ENCODE peak calls at places on chromosomes 7 and 10, in four cellular contexts. M is OCI-LY7, V is dorsolateral prefrontal cortex, R is stomach. Y is an unnamed sample.
A peak's percentile ranks its signal among the peaks of the same experiment; 100 is the strongest.

GRCh38 chr10:12656518-12657142 is 307.3 kb downstream of the CAMK1D start:
- DNase-seq in R (no peak), M (peak; percentile 72), V (no peak), Y (peak; percentile 47)

GRCh38 chr10:17758200-17758599 is 6.2 kb downstream of the TMEM236 start:
- DNase-seq in R (no peak), V (no peak), M (no peak), Y (no peak)

GRCh38 chr10:59895629-59896116 is 10.7 kb downstream of the CCDC6 start:
- DNase-seq in V (no peak), M (no peak), R (peak; percentile 54), Y (no peak)

GRCh38 chr7:64098-64521 is 128.3 kb upstream of the FAM20C start:
- DNase-seq in R (peak; percentile 52), M (peak; percentile 22), V (peak; percentile 78), Y (peak; percentile 70)

GRCh38 chr7:122306320-122307227 is 2.0 kb upstream of the FEZF1 start:
- DNase-seq in V (no peak), M (no peak), R (no peak), Y (no peak)

GRCh38 chr7:154651501-154651900 is 351.4 kb downstream of the PAXIP1 start:
- DNase-seq in V (no peak), R (no peak), M (no peak), Y (no peak)

GRCh38 chr10:43396061-43396927 is 12.7 kb downstream of the HNRNPF start:
- DNase-seq in M (peak; percentile 83), R (peak; percentile 86), V (peak; percentile 82), Y (peak; percentile 51)

GRCh38 chr10:623039-623438 is 66.4 kb downstream of the DIP2C start:
- DNase-seq in V (peak; percentile 69), R (no peak), M (no peak), Y (no peak)

GRCh38 chr10:124524991-124525653 is 63.5 kb downstream of the LHPP start:
- DNase-seq in R (peak; percentile 54), M (no peak), V (no peak), Y (no peak)

GRCh38 chr7:124155400-124156022 is 122.6 kb upstream of the TMEM229A start:
- DNase-seq in V (no peak), R (no peak), M (peak; percentile 8), Y (no peak)

GRCh38 chr10:6694447-6695155 is 114.5 kb upstream of the PRKCQ start:
- DNase-seq in V (no peak), R (no peak), M (no peak), Y (no peak)

GRCh38 chr7:27346531-27347260 is 104.1 kb downstream of the EVX1 start:
- DNase-seq in R (peak; percentile 29), V (no peak), M (no peak), Y (peak; percentile 84)

GRCh38 chr7:131602304-131602993 is 46.0 kb upstream of the PODXL start:
- DNase-seq in R (no peak), M (no peak), V (no peak), Y (no peak)

GRCh38 chr7:18780266-18780665 is 284.7 kb downstream of the HDAC9 start:
- DNase-seq in V (no peak), R (no peak), M (no peak), Y (no peak)

GRCh38 chr7:5636914-5637313 is 144.5 kb downstream of the RNF216 start:
- DNase-seq in R (peak; percentile 31), V (peak; percentile 68), M (no peak), Y (peak; percentile 91)

GRCh38 chr7:72078301-72078700 is 333.8 kb downstream of the CALN1 start:
- DNase-seq in V (no peak), M (no peak), R (no peak), Y (no peak)

GRCh38 chr7:33952824-33953223 is 47.5 kb downstream of the BMPER start:
- DNase-seq in M (no peak), R (no peak), V (no peak), Y (no peak)

GRCh38 chr7:142498364-142498763 is 240.5 kb upstream of the PRSS58 start:
- DNase-seq in V (no peak), M (no peak), R (no peak), Y (no peak)

GRCh38 chr7:109986701-109987100 is 1104.2 kb upstream of the LRRN3 start:
- DNase-seq in V (no peak), R (no peak), M (no peak), Y (no peak)

GRCh38 chr10:70458329-70459060 is 17.0 kb upstream of the NODAL start:
- DNase-seq in M (no peak), V (peak; percentile 66), R (peak; percentile 68), Y (peak; percentile 71)

GRCh38 chr7:54339074-54339473 is 203.1 kb upstream of the VSTM2A start:
- DNase-seq in M (no peak), R (no peak), V (no peak), Y (no peak)

GRCh38 chr7:87369216-87369615 is 23.8 kb downstream of the CROT start:
- DNase-seq in R (no peak), M (no peak), V (no peak), Y (no peak)

GRCh38 chr10:74704629-74705360 is 121.6 kb upstream of the KAT6B start:
- DNase-seq in M (no peak), V (no peak), R (no peak), Y (no peak)

GRCh38 chr7:44222074-44222473 is 21.3 kb downstream of the YKT6 start:
- DNase-seq in V (peak; percentile 3), R (no peak), M (no peak), Y (no peak)

GRCh38 chr7:151686016-151686766 is 166.5 kb upstream of the RHEB start:
- DNase-seq in M (no peak), V (no peak), R (no peak), Y (no peak)

GRCh38 chr10:100359529-100360150 is 12.6 kb downstream of the SCD start:
- DNase-seq in V (no peak), R (no peak), M (no peak), Y (no peak)

GRCh38 chr10:132308588-132309451 is 1.1 kb upstream of the STK32C start:
- DNase-seq in V (no peak), M (no peak), R (no peak), Y (no peak)
- H3K4me3 ChIP-seq in V (peak overlapping the region; percentile 94), M (peak overlapping the region; percentile 59), R (peak overlapping the region; percentile 85), Y (peak overlapping the region; percentile 72)

GRCh38 chr10:103513383-103514060 is 20.0 kb downstream of the NEURL1 start:
- DNase-seq in V (peak; percentile 31), R (no peak), M (no peak), Y (no peak)

GRCh38 chr10:103512166-103512565 is 18.7 kb downstream of the NEURL1 start:
- DNase-seq in R (no peak), M (no peak), V (peak; percentile 4), Y (no peak)

GRCh38 chr10:103510791-103511757 is 17.6 kb downstream of the NEURL1 start:
- DNase-seq in V (peak; percentile 4), M (no peak), R (no peak), Y (no peak)

GRCh38 chr10:103514244-103514643 is 20.7 kb downstream of the NEURL1 start:
- DNase-seq in R (no peak), V (peak; percentile 6), M (no peak), Y (no peak)

DNA sequence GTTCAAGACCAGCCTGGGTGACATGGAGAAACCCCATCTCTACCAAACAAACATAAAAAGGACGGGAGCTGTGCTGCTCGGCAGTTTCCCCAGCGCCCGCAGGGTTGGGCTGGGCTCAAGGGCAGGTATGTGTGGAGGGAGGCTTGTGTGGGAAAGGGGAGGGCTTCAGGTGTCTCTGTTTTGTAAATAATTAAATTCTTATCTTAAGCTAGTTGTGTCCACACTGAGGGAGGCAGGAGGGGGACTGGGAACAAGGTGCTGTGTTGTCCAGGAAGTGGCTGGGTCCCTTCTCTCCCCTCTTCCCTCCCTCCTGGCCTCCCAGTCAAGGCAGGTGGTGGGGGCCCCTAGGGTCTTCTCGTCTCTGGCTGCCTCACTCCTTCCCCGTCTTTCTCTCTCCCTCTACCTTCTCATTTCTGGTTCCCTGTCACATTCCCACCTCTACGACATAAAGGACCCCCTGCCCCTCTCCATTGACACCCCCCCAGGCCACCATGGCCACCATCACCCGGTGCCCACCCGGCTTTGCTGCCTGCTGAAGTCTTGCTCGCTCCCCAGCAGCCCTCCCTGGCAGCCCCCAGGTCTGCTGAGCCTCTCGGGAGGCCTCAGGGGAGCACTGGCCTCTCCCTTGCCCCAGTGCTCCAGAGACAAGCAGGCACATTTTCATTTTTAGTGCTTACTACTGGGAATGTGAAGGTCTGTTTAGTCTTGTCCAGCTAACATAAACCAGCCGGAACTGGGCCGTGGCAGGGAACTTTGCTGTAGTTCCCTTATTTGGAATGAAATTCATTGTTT is 19.3 kb downstream of the NEURL1 start:
- DNase-seq in M (no peak), R (peak; percentile 34), V (peak; percentile 13), Y (no peak)
- H3K27ac ChIP-seq in M (no peak overlapping the region), R (peak overlapping the region; percentile 55), V (no peak overlapping the region), Y (no peak overlapping the region)

GRCh38 chr10:49543604-49544003 is 4.7 kb upstream of the ERCC6 start:
- DNase-seq in R (no peak), M (no peak), V (no peak), Y (no peak)

GRCh38 chr10:49538381-49539319 is at the start of gene ERCC6:
- DNase-seq in M (peak; percentile 97), V (peak; percentile 98), R (peak; percentile 98), Y (peak; percentile 99)

GRCh38 chr10:49542353-49542752 is 3.4 kb upstream of the ERCC6 start:
- DNase-seq in V (no peak), M (no peak), R (no peak), Y (no peak)

GRCh38 chr10:49541762-49542161 is 2.8 kb upstream of the ERCC6 start:
- DNase-seq in R (no peak), M (no peak), V (no peak), Y (no peak)

GRCh38 chr10:49539320-49539885 is 482 bp upstream of the ERCC6 start:
- DNase-seq in V (peak; percentile 61), M (peak; percentile 21), R (peak; percentile 50), Y (peak; percentile 63)
- TF ChIP-seq CTCF in V (no peak), M (peak; percentile 11), R (no peak), Y (no peak)

GRCh38 chr10:92064506-92064905 is 140.9 kb downstream of the BTAF1 start:
- DNase-seq in R (no peak), V (no peak), M (no peak), Y (peak; percentile 25)
- H3K4me3 ChIP-seq in R (no peak overlapping the region), V (no peak overlapping the region), M (no peak overlapping the region), Y (no peak overlapping the region)

GRCh38 chr10:88979153-88979562 is 11.4 kb upstream of the FAS start:
- DNase-seq in R (no peak), V (peak; percentile 43), M (no peak), Y (peak; percentile 51)
- H3K27ac ChIP-seq in R (peak overlapping the region; percentile 72), V (no peak overlapping the region), M (no peak overlapping the region), Y (no peak overlapping the region)